ENCODE peak calls at places on chromosome 1, in nine cellular contexts. Z, G, P, W, X, M, K, F and C are unnamed samples.

GRCh38 chr1:30305061-30305460 is 418.3 kb downstream of the MATN1 start:
- DNase-seq in Z (no peak), G (no peak), P (no peak), W (no peak), X (no peak), M (no peak), K (peak), F (no peak), C (no peak)

GRCh38 chr1:236608930-236609726 is 4.8 kb upstream of the HEATR1 start:
- DNase-seq in Z (peak), G (peak), P (no peak), W (no peak), X (peak), M (no peak), K (no peak), F (peak), C (no peak)

GRCh38 chr1:98931134-98931835 is 73.4 kb downstream of the PLPPR5 start:
- DNase-seq in Z (no peak), G (no peak), P (no peak), W (no peak), X (no peak), M (no peak), K (no peak), F (no peak), C (no peak)

GRCh38 chr1:101995984-101996731 is 568 bp downstream of the OLFM3 start:
- DNase-seq in Z (peak), G (no peak), P (no peak), W (no peak), X (no peak), M (no peak), K (no peak), F (no peak), C (no peak)

GRCh38 chr1:234553241-234554156 is 56.5 kb downstream of the IRF2BP2 start:
- DNase-seq in Z (no peak), G (no peak), P (no peak), W (no peak), X (peak), M (no peak), K (peak), F (no peak), C (no peak)

GRCh38 chr1:156509424-156510035 is 9.0 kb upstream of the MEF2D start:
- DNase-seq in Z (no peak), G (no peak), P (no peak), W (no peak), X (no peak), M (no peak), K (no peak), F (no peak), C (no peak)

GRCh38 chr1:71656902-71657301 is 576.1 kb upstream of the ZRANB2 start:
- DNase-seq in Z (no peak), G (no peak), P (no peak), W (no peak), X (no peak), M (no peak), K (no peak), F (no peak), C (no peak)

GRCh38 chr1:44636711-44637589 is 37.3 kb downstream of the TMEM53 start:
- DNase-seq in Z (no peak), G (no peak), P (no peak), W (no peak), X (no peak), M (no peak), K (no peak), F (no peak), C (no peak)

GRCh38 chr1:46969014-46969619 is 27.8 kb upstream of the CYP4A11 start:
- DNase-seq in Z (no peak), G (no peak), P (no peak), W (no peak), X (no peak), M (no peak), K (no peak), F (no peak), C (no peak)

GRCh38 chr1:223670458-223671159 is 5.1 kb upstream of the CAPN8 start:
- DNase-seq in Z (peak), G (peak), P (peak), W (no peak), X (peak), M (no peak), K (no peak), F (peak), C (no peak)

GRCh38 chr1:31696246-31696645 is 7.6 kb downstream of the COL16A1 start:
- DNase-seq in Z (no peak), G (peak), P (no peak), W (no peak), X (no peak), M (no peak), K (no peak), F (no peak), C (no peak)